ENCODE peak calls at places on chromosomes 7 and 10, in six cellular contexts. A is Calu3, D is fibroblast of lung, R is sigmoid colon, Q is fibroblast of the aortic adventitia, Z is neural crest cell. K is an unnamed sample.

GRCh38 chr7:107446988-107447387 is 22.9 kb upstream of the GPR22 start:
- DNase-seq in A (no peak), D (peak; percentile 68), R (no peak), Q (peak; percentile 54), Z (no peak), K (peak; percentile 52)

GRCh38 chr10:49175587-49176309 is 12.4 kb downstream of the TMEM273 start:
- DNase-seq in A (no peak), D (no peak), R (no peak), Q (no peak), Z (no peak), K (no peak)

GRCh38 chr10:17273403-17273802 is 45.4 kb downstream of the VIM start:
- DNase-seq in A (peak; percentile 3), D (peak; percentile 78), R (no peak), Q (peak; percentile 40), Z (no peak), K (peak; percentile 87)

GRCh38 chr10:123009105-123009805 is 449 bp downstream of the ACADSB start:
- DNase-seq in A (peak; percentile 1), D (peak; percentile 6), R (peak; percentile 69), Q (no peak), Z (peak; percentile 4), K (peak; percentile 4)

GRCh38 chr7:129882531-129882930 is 70.2 kb downstream of the UBE2H start:
- DNase-seq in A (no peak), D (peak; percentile 46), R (no peak), Q (peak; percentile 37), Z (no peak), K (peak; percentile 64)

GRCh38 chr7:77388055-77388454 is 28.1 kb downstream of the GSAP start:
- DNase-seq in A (no peak), D (no peak), R (no peak), Q (no peak), Z (no peak), K (no peak)

GRCh38 chr7:117682681-117683385 is 190.4 kb downstream of the CTTNBP2 start:
- DNase-seq in A (no peak), D (no peak), R (no peak), Q (no peak), Z (no peak), K (peak; percentile 18)

GRCh38 chr7:138979226-138979979 is 1.8 kb downstream of the KIAA1549 start:
- DNase-seq in A (no peak), D (no peak), R (no peak), Q (peak; percentile 17), Z (no peak), K (no peak)

GRCh38 chr10:108360187-108360586 is 1195.7 kb upstream of the SORCS1 start:
- DNase-seq in A (no peak), D (peak; percentile 78), R (no peak), Q (peak; percentile 17), Z (no peak), K (peak; percentile 75)

GRCh38 chr7:142626420-142627035 is 122.7 kb upstream of the PRSS1 start:
- DNase-seq in A (peak; percentile 79), D (no peak), R (no peak), Q (peak; percentile 36), Z (peak; percentile 67), K (peak; percentile 41)

GRCh38 chr7:5296627-5297226 is 14.0 kb downstream of the SLC29A4 start:
- DNase-seq in A (no peak), D (no peak), R (no peak), Q (no peak), Z (peak; percentile 57), K (no peak)

GRCh38 chr10:70135046-70135445 is 2.4 kb upstream of the AIFM2 start:
- DNase-seq in A (no peak), D (no peak), R (peak; percentile 42), Q (no peak), Z (no peak), K (no peak)

GRCh38 chr10:1745794-1746456 is 8.6 kb upstream of the ADARB2 start:
- DNase-seq in A (no peak), D (no peak), R (no peak), Q (no peak), Z (no peak), K (no peak)

GRCh38 chr7:90594791-90595317 is 1.3 kb upstream of the CDK14 start:
- DNase-seq in A (peak; percentile 33), D (peak; percentile 96), R (peak; percentile 77), Q (peak; percentile 85), Z (no peak), K (peak; percentile 97)

GRCh38 chr10:29131952-29132820 is 156.7 kb upstream of the LYZL1 start:
- DNase-seq in A (no peak), D (peak; percentile 51), R (no peak), Q (peak; percentile 75), Z (no peak), K (peak; percentile 5)

GRCh38 chr7:158353606-158354570 is 233.7 kb downstream of the PTPRN2 start:
- DNase-seq in A (no peak), D (no peak), R (peak; percentile 14), Q (no peak), Z (peak; percentile 49), K (peak; percentile 7)

GRCh38 chr7:129530881-129531391 is 28.6 kb downstream of the SMKR1 start:
- DNase-seq in A (peak; percentile 16), D (peak; percentile 86), R (no peak), Q (peak; percentile 58), Z (no peak), K (peak; percentile 91)

GRCh38 chr10:99528256-99528866 is 4.4 kb upstream of the NKX2-3 start:
- DNase-seq in A (no peak), D (no peak), R (no peak), Q (no peak), Z (no peak), K (no peak)

GRCh38 chr7:54542920-54543539 is 855 bp downstream of the VSTM2A start:
- DNase-seq in A (no peak), D (peak; percentile 37), R (no peak), Q (peak; percentile 20), Z (peak; percentile 18), K (peak; percentile 9)

GRCh38 chr10:88831709-88832108 is 19.9 kb downstream of the ANKRD22 start:
- DNase-seq in A (no peak), D (no peak), R (no peak), Q (no peak), Z (no peak), K (no peak)

GRCh38 chr10:16856567-16856966 is 39.3 kb upstream of the RSU1 start:
- DNase-seq in A (no peak), D (peak; percentile 82), R (no peak), Q (peak; percentile 33), Z (no peak), K (peak; percentile 27)

DNA sequence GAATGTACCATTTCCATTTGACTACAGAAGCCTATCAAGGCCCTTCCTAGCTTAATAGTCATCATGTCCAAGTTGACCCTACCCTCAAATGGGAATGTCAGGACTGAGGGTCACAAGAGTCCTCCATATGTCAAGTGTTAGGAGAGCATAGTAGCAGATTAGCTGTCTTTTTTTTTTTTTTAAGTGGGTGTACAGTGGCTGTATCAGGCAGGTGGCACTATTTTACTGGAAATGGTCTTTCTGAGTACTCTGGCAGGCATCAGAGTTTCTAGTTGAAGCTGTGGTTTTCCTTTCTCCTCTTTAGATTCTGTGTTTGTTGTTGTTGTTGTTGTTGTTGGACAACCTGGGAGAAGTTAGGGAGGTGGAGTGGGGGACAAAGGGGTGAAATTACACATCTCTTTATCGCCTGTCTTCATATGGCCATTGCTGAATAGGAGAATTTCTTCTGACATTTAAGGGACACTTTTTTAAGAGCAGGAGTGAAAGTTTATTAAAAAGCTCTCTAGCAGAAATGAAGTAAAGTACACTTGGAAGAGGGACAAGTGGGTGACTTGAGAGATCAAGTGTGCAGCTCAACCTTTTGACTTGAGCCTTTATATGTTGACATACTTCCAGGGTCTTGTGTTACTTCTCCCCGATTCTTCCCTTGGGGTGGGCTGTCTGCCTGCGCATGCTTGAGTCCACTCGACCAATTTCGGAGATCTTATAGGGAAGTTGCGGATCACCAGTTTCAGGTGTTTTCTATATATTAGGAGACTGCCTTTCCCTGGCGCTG is 104.1 kb upstream of the FOXP2 start:
- DNase-seq in A (no peak), D (no peak), R (no peak), Q (peak; percentile 2), Z (no peak), K (peak; percentile 1)
- TF ChIP-seq CTCF in A (no peak), D (peak; percentile 4), R (no peak), Q (no peak), Z (no peak), K (no peak)

DNA sequence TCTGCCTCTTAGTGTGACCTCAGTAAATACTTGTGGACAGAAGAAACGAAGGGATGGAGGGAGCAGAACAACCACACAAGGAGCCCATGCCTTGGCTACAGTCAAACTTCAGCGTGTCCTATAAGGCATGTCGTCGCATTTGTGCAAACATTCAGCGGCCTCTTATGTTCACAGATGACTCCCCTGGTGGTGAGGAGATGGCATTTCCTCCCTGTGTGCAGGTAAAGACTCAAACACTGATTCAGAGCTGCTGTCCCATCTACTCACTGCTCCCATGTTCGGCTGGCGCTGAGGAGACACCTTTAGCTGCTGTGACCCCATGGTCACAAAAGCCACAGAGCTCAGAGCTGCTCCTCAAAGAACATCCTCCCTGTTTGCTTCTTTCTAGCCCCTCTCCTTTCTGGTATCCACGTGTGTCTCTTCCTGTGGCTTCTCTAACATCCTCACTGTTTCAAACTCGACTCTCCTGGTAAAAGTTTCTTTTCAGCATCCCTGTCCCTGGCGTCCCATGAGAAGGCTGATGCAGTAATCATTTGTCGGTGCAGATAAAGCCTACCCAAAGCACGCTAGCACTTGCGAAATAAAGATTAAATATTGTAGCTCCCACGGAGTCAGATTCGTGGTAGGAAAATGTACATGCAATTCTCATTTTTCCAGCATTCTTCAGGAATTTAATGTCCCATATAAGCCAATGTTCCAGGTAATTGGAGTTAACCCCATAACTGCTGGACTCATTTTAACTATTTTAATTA is 124.9 kb upstream of the NEBL start:
- DNase-seq in A (no peak), D (no peak), R (no peak), Q (no peak), Z (no peak), K (no peak)
- TF ChIP-seq CTCF in A (peak; percentile 29), D (peak; percentile 12), R (no peak), Q (no peak), Z (peak; percentile 35), K (peak; percentile 6)

DNA sequence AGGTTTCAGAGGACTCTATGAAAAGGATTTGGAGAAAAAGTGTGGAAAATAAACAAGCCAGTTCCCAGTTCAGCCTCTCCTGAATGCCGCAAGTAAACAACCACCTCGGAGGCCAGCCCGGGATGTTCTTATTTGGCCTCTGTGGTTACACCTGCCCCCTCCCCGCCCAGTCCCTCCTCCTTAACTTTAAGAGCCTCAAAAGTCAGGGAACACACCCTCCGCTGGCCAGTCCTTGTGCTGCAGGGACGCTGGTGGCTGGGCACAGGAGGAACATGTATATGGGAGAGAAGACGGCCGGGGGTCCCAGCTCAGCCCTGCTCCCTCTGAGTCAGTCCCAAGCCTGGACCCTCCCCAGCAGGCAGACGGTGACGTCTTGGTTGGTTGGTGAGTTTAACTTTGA is 6.1 kb downstream of the CHST3 start:
- DNase-seq in A (peak; percentile 71), D (no peak), R (peak; percentile 75), Q (no peak), Z (no peak), K (no peak)
- TF ChIP-seq CTCF in A (peak; percentile 38), D (peak; percentile 34), R (peak; percentile 19), Q (peak; percentile 32), Z (peak; percentile 42), K (peak; percentile 18)

DNA sequence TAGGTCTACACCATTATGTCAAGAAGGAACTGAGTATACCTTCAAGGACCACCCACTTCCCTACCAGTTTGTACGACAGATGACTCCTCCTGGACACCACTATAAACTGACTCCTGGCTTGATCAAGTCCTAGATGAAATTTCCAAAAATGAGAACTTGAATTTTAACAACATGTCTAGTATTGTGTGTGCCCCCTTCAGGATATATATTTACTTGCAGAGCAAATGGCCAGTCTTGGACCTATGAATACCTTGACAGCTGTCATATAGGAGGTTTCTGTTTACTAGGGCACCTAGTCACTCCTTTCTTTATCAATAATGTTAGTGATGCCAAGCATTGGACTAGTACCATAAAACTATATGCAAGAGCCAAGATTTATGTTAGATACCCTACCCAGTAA is 94.1 kb upstream of the TMEM26 start:
- DNase-seq in A (no peak), D (no peak), R (no peak), Q (no peak), Z (no peak), K (no peak)
- TF ChIP-seq CTCF in A (no peak), D (no peak), R (no peak), Q (no peak), Z (no peak), K (no peak)

K was measured in fibroblast of mammary gland.